ENCODE peak calls at places on chromosome 14, in five cellular contexts. M is uterus, D is gastrocnemius medialis, N is astrocyte, A is HepG2. U is an unnamed sample.
A peak's percentile ranks its signal among the peaks of the same experiment; 100 is the strongest.

GRCh38 chr14:105931808-105932483 is 405.6 kb downstream of the TMEM121 start:
- DNase-seq in M (no peak), D (no peak), N (no peak), A (no peak), U (no peak)

GRCh38 chr14:95265106-95266094 is 54.3 kb downstream of the CLMN start:
- DNase-seq in M (peak; percentile 31), D (peak; percentile 12), N (peak; percentile 99), A (peak; percentile 95), U (no peak)

GRCh38 chr14:93528884-93529558 is 98.3 kb downstream of the UNC79 start:
- DNase-seq in M (no peak), D (no peak), N (no peak), A (no peak), U (no peak)

GRCh38 chr14:72904840-72905561 is 11.1 kb upstream of the DPF3 start:
- DNase-seq in M (peak; percentile 43), D (peak; percentile 49), N (peak; percentile 42), A (peak; percentile 53), U (peak; percentile 41)

GRCh38 chr14:33493990-33494389 is 456.9 kb downstream of the EGLN3 start:
- DNase-seq in M (no peak), D (no peak), N (no peak), A (no peak), U (no peak)

GRCh38 chr14:53368714-53369191 is 215.6 kb upstream of the DDHD1 start:
- DNase-seq in M (no peak), D (no peak), N (peak; percentile 91), A (no peak), U (no peak)

GRCh38 chr14:59482471-59483331 is 1.5 kb downstream of the L3HYPDH start:
- DNase-seq in M (peak; percentile 57), D (no peak), N (peak; percentile 93), A (peak; percentile 58), U (no peak)

GRCh38 chr14:77270361-77271112 is 469 bp downstream of the NGB start:
- DNase-seq in M (no peak), D (no peak), N (no peak), A (no peak), U (no peak)

GRCh38 chr14:72745991-72746980 is 147.6 kb downstream of the DPF3 start:
- DNase-seq in M (no peak), D (no peak), N (peak; percentile 81), A (no peak), U (no peak)

GRCh38 chr14:60315181-60315580 is 66.2 kb downstream of the PPM1A start:
- DNase-seq in M (no peak), D (no peak), N (no peak), A (no peak), U (no peak)

GRCh38 chr14:51650721-51651387 is 856 bp upstream of the FRMD6 start:
- DNase-seq in M (peak; percentile 50), D (peak; percentile 6), N (no peak), A (no peak), U (peak; percentile 28)

GRCh38 chr14:46985529-46986137 is 334.1 kb upstream of the RPL10L start:
- DNase-seq in M (no peak), D (no peak), N (peak; percentile 15), A (no peak), U (no peak)

GRCh38 chr14:75979071-75979571 is 2.7 kb downstream of the TGFB3 start:
- DNase-seq in M (peak; percentile 56), D (no peak), N (no peak), A (no peak), U (no peak)

GRCh38 chr14:70052990-70053389 is 135.8 kb downstream of the SLC8A3 start:
- DNase-seq in M (no peak), D (no peak), N (no peak), A (peak; percentile 38), U (no peak)

GRCh38 chr14:50998612-50999011 is 54.3 kb upstream of the PYGL start:
- DNase-seq in M (no peak), D (no peak), N (no peak), A (no peak), U (no peak)

GRCh38 chr14:91317381-91318313 is 73.1 kb upstream of the GPR68 start:
- DNase-seq in M (peak; percentile 57), D (no peak), N (no peak), A (no peak), U (peak; percentile 82)

GRCh38 chr14:56659964-56660551 is 80.5 kb downstream of the TMEM260 start:
- DNase-seq in M (no peak), D (no peak), N (peak; percentile 36), A (peak; percentile 50), U (no peak)

GRCh38 chr14:68147331-68147730 is 327.8 kb downstream of the RAD51B start:
- DNase-seq in M (no peak), D (no peak), N (no peak), A (no peak), U (no peak)

GRCh38 chr14:93693914-93694313 is 94.4 kb downstream of the PRIMA1 start:
- DNase-seq in M (no peak), D (no peak), N (no peak), A (no peak), U (no peak)

GRCh38 chr14:39005044-39005736 is 97.8 kb downstream of the SEC23A start:
- DNase-seq in M (no peak), D (no peak), N (no peak), A (no peak), U (peak; percentile 36)

GRCh38 chr14:94345344-94346072 is 22.4 kb upstream of the SERPINA6 start:
- DNase-seq in M (no peak), D (no peak), N (peak; percentile 94), A (peak; percentile 68), U (no peak)

GRCh38 chr14:91694643-91695042 is 37.2 kb downstream of the CATSPERB start:
- DNase-seq in M (no peak), D (no peak), N (no peak), A (no peak), U (no peak)

GRCh38 chr14:74913986-74914573 is 9.0 kb downstream of the RPS6KL1 start:
- DNase-seq in M (peak; percentile 77), D (peak; percentile 69), N (peak; percentile 45), A (peak; percentile 62), U (peak; percentile 74)

GRCh38 chr14:74574706-74575105 is 37.3 kb downstream of the LTBP2 start:
- DNase-seq in M (no peak), D (no peak), N (no peak), A (no peak), U (no peak)

GRCh38 chr14:73503648-73504047 is 12.9 kb downstream of the RIOX1 start:
- DNase-seq in M (no peak), D (no peak), N (peak; percentile 75), A (no peak), U (no peak)

GRCh38 chr14:85531594-85532391 is 1.8 kb downstream of the FLRT2 start:
- DNase-seq in M (peak; percentile 43), D (peak; percentile 46), N (peak; percentile 63), A (no peak), U (peak; percentile 55)

GRCh38 chr14:22319526-22320352 is 269.3 kb downstream of the DAD1 start:
- DNase-seq in M (peak; percentile 57), D (no peak), N (peak; percentile 23), A (peak; percentile 80), U (no peak)

GRCh38 chr14:76473381-76474263 is 97.7 kb downstream of the ESRRB start:
- DNase-seq in M (no peak), D (peak; percentile 51), N (peak; percentile 6), A (no peak), U (peak; percentile 49)

GRCh38 chr14:34301107-34301734 is 160.8 kb downstream of the SPTSSA start:
- DNase-seq in M (peak; percentile 16), D (no peak), N (peak; percentile 34), A (peak; percentile 54), U (no peak)

DNA sequence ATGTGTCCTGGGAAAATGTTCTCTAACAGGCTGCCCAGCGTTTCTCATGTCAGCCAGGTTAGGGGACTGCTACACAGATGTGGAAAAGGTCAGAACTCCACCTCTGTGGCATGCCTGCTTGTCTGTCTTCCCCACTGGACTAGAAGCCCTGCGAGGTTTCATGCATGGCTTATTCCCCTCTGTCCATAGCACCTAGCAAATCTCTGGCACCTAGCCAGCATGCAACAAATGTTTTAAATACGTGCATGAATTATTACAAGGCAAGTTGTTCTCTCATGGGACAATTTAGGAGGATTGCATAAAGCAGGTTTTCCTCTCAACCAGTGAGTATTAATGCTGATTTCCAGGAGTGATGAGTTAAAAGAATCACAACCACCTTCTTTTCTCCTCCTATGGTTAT is 21.4 kb upstream of the KCNK13 start:
- DNase-seq in M (no peak), D (no peak), N (no peak), A (no peak), U (no peak)
- H3K27ac ChIP-seq in M (no peak overlapping the region), D (no peak overlapping the region), N (no peak overlapping the region), A (no peak overlapping the region), U (no peak overlapping the region)

DNA sequence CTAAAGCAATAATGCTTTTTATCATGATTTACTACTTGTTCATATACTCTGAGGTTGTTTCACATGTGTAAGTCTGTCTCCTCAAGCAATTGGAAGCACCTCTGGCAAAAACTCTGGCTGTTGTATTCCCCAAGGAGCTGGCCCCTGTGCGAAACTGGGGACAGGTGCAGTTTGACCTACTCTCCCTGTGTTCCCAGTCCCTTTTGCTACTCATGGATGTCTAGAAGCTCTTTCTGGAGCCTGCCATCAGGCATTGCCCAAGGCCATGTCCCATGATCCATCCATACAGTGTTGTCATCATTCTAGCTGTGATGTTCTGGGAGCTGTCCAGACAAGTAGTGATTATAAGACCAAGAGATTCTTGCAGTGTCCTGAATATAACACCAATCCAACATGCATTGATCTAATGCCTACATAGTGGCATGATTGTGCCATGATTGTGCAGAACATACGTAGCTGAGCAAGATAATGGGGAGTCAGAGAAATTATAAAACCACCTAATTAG is 14.9 kb downstream of the AKAP6 start:
- DNase-seq in M (no peak), D (no peak), N (no peak), A (no peak), U (no peak)
- H3K27me3 ChIP-seq in M (no peaks in the 10 kb centered on the region), D (no peaks in the 10 kb centered on the region), N (no peaks in the 10 kb centered on the region), A (no peaks in the 10 kb centered on the region), U (no peaks in the 10 kb centered on the region)

GRCh38 chr14:23556700-23557440 is 799 bp downstream of the THTPA start:
- DNase-seq in M (no peak), D (no peak), N (no peak), A (no peak), U (no peak)
- H3K27ac ChIP-seq in M (peak overlapping the region; percentile 95), D (peak overlapping the region; percentile 95), N (peak overlapping the region; percentile 88), A (peak overlapping the region; percentile 89), U (peak overlapping the region; percentile 97)

GRCh38 chr14:104930526-104931322 is 6.0 kb downstream of the PLD4 start:
- DNase-seq in M (no peak), D (no peak), N (no peak), A (no peak), U (peak; percentile 7)
- H3K27me3 ChIP-seq in M (no peaks in the 10 kb centered on the region), D (peaks cover 21% of the 10 kb centered on the region), N (peaks cover 28% of the 10 kb centered on the region), A (peaks cover 85% of the 10 kb centered on the region), U (peaks cover 84% of the 10 kb centered on the region)

DNA sequence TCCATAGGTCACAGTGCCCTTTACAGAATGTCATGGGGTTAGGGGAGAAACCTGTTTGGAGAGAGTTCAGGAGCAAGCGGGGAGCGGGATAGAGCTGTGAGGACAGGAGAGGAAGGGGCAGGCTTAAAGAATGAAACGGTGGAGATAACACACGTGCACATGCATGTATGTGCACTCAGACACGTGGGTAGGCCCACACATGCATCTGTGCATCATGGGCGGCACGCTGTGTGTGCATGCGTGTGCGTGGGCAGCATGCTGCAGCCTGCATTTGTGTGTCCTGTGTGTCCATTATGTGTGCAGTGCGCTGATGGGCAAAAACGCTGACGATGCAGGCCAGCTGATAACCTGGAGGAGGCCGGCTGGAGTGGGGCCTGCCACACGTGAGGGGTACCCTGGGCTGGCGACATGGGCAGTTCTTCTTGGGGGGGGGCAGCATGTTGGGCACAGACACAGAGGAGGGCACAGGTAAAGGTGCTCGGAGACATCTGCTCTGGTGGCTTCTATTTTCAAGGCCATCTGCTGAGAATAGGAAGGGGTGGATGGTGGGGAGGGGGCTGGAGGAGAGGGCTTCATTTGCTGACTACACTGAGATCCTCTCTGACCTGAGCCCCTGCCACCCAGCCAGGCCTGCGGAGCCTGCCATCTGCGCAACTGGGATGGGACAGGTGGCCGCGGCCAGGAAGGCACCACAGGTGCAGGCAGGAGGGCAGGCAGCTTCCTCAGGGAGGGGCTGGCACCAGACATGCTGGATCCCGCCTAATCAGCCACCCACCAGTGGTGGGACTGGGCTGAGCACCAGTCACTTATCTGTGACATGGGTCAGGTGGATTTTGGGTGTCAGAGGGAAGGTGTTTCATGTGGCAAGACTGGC is 4.6 kb upstream of the ANKRD9 start:
- DNase-seq in M (no peak), D (no peak), N (no peak), A (no peak), U (no peak)
- H3K27ac ChIP-seq in M (no peak overlapping the region), D (peak overlapping the region; percentile 5), N (no peak overlapping the region), A (no peak overlapping the region), U (no peak overlapping the region)

U was measured in left ventricle myocardium inferior.